ENCODE peak calls at places on chromosomes 1 and 21, in six cellular contexts. Q is CD8-positive, alpha-beta T cell; M is CD8-positive, alpha-beta memory T cell; S is stomach; V is left lung; Y is BJ. R is an unnamed sample.
A peak's percentile ranks its signal among the peaks of the same experiment; 100 is the strongest.

GRCh38 chr1:24248859-24249258 is 61.8 kb upstream of the IFNLR1 start:
- DNase-seq in Q (no peak), M (no peak), S (no peak), V (no peak), Y (no peak), R (no peak)

GRCh38 chr21:20661745-20662470 is 336.3 kb upstream of the NCAM2 start:
- DNase-seq in Q (no peak), M (no peak), S (no peak), V (no peak), Y (no peak), R (no peak)

GRCh38 chr1:97006044-97006676 is 284.6 kb downstream of the PTBP2 start:
- DNase-seq in Q (no peak), M (no peak), S (no peak), V (no peak), Y (peak; percentile 15), R (no peak)

GRCh38 chr1:93489756-93490155 is 41.8 kb downstream of the FNBP1L start:
- DNase-seq in Q (no peak), M (no peak), S (no peak), V (no peak), Y (no peak), R (no peak)

GRCh38 chr1:41682845-41683630 is 198.6 kb upstream of the EDN2 start:
- DNase-seq in Q (no peak), M (no peak), S (no peak), V (no peak), Y (no peak), R (no peak)

GRCh38 chr21:41282412-41282811 is 34.2 kb upstream of the FAM3B start:
- DNase-seq in Q (no peak), M (no peak), S (no peak), V (no peak), Y (no peak), R (no peak)

GRCh38 chr1:154971341-154971998 is 923 bp upstream of the SHC1 start:
- DNase-seq in Q (no peak), M (no peak), S (peak; percentile 50), V (no peak), Y (no peak), R (no peak)

GRCh38 chr1:89598450-89599331 is 34.2 kb upstream of the LRRC8C start:
- DNase-seq in Q (no peak), M (peak; percentile 38), S (no peak), V (no peak), Y (no peak), R (no peak)

GRCh38 chr1:56456426-56457101 is 122.8 kb downstream of the PLPP3 start:
- DNase-seq in Q (no peak), M (no peak), S (no peak), V (no peak), Y (no peak), R (no peak)

GRCh38 chr21:30194701-30195299 is 21.1 kb downstream of the CLDN8 start:
- DNase-seq in Q (no peak), M (no peak), S (no peak), V (no peak), Y (no peak), R (no peak)

GRCh38 chr1:194014004-194014403 is 827.6 kb upstream of the B3GALT2 start:
- DNase-seq in Q (no peak), M (no peak), S (no peak), V (no peak), Y (no peak), R (no peak)

GRCh38 chr1:169348356-169349036 is 19.1 kb downstream of the NME7 start:
- DNase-seq in Q (no peak), M (peak; percentile 45), S (no peak), V (no peak), Y (no peak), R (no peak)

GRCh38 chr1:147673401-147673800 is 3.1 kb upstream of the ACP6 start:
- DNase-seq in Q (no peak), M (no peak), S (no peak), V (no peak), Y (no peak), R (no peak)

GRCh38 chr1:107124705-107125104 is 16.1 kb upstream of the NTNG1 start:
- DNase-seq in Q (no peak), M (no peak), S (no peak), V (no peak), Y (no peak), R (no peak)

GRCh38 chr1:160205974-160206369 is 788 bp downstream of the PEA15 start:
- DNase-seq in Q (peak; percentile 11), M (peak; percentile 30), S (no peak), V (peak; percentile 54), Y (no peak), R (peak; percentile 52)

GRCh38 chr1:245378352-245379144 is 223.8 kb downstream of the KIF26B start:
- DNase-seq in Q (no peak), M (peak; percentile 27), S (no peak), V (no peak), Y (no peak), R (no peak)

GRCh38 chr1:183306317-183307042 is 111.7 kb downstream of the NMNAT2 start:
- DNase-seq in Q (no peak), M (no peak), S (no peak), V (no peak), Y (no peak), R (no peak)

GRCh38 chr21:34801519-34802132 is 132.8 kb downstream of the CLIC6 start:
- DNase-seq in Q (no peak), M (no peak), S (no peak), V (no peak), Y (no peak), R (no peak)

GRCh38 chr1:41322835-41323234 is 38.4 kb upstream of the FOXO6 start:
- DNase-seq in Q (no peak), M (no peak), S (peak; percentile 71), V (no peak), Y (no peak), R (no peak)

GRCh38 chr1:107532318-107532717 is 391.5 kb downstream of the NTNG1 start:
- DNase-seq in Q (no peak), M (no peak), S (peak; percentile 49), V (no peak), Y (no peak), R (no peak)

GRCh38 chr1:147851149-147851548 is 51.4 kb upstream of the GJA8 start:
- DNase-seq in Q (no peak), M (no peak), S (no peak), V (no peak), Y (no peak), R (no peak)

GRCh38 chr1:183097438-183098051 is 74.3 kb downstream of the LAMC1 start:
- DNase-seq in Q (no peak), M (no peak), S (no peak), V (no peak), Y (no peak), R (no peak)

GRCh38 chr1:93567255-93567918 is 114.2 kb downstream of the BCAR3 start:
- DNase-seq in Q (no peak), M (no peak), S (no peak), V (no peak), Y (peak; percentile 69), R (no peak)

GRCh38 chr1:94894630-94895029 is 32.3 kb downstream of the CNN3 start:
- DNase-seq in Q (no peak), M (no peak), S (no peak), V (no peak), Y (no peak), R (no peak)

GRCh38 chr1:151311589-151312331 is 15.5 kb downstream of the PI4KB start:
- DNase-seq in Q (peak; percentile 55), M (no peak), S (peak; percentile 67), V (peak; percentile 81), Y (peak; percentile 97), R (peak; percentile 36)

GRCh38 chr1:107863342-107863741 is 101.6 kb downstream of the VAV3 start:
- DNase-seq in Q (no peak), M (no peak), S (no peak), V (no peak), Y (no peak), R (no peak)

GRCh38 chr1:16074217-16074616 is 766 bp upstream of the FAM131C start:
- DNase-seq in Q (no peak), M (no peak), S (no peak), V (no peak), Y (no peak), R (no peak)

DNA sequence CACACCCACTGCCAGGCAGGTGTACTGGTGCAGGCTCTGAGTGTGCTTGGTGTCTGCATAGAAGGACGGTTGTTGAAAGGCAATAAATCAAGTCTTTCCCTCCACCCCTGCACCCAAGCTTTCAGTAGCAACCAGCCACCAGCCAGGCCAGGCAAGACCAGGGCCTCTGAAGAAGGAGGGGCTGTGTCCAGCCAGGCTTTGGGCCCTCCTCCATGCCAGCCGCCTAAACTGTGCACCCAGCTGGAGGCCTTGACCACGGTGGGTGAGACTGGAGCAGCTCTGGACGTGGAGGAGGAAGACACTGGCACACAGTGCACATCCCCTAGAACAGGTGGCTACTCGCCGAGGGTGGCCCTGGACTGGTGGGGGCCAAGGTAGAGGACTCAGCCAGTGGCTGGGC is 4.9 kb downstream of the OLIG2 start:
- DNase-seq in Q (no peak), M (no peak), S (no peak), V (no peak), Y (no peak), R (no peak)
- H3K27me3 ChIP-seq in Q (peaks cover 37% of the 10 kb centered on the region), M (peaks cover 47% of the 10 kb centered on the region), S (peaks cover 100% of the 10 kb centered on the region), V (peaks cover 100% of the 10 kb centered on the region), Y (peaks cover 65% of the 10 kb centered on the region), R (peaks cover 78% of the 10 kb centered on the region)

DNA sequence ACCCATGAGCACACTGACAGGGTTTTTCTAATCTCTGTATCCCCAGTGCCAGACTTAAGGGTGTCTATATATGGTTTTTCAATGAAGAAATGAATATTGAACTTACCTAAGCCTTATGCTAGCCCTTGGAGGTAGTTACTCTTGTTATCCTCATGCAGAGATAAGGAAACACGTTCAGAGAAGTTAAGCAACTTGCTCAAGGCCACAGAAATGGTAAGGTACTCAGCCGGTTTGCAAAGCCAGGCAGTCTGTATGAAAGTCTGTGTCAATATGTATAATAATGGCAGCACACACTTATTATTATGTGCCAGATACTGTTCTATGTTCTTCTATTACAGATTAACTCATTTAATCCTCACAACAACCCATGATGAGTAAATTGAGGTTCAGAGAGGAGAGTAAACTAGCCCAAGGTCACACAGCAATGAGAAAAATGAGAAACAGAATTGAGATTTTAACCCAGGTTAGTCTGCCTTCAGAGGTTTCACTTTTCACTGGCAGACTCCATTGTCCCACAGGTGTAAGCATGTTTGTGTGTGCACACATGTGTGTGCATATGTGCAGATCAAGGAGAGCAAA is 54.6 kb upstream of the CSF3R start:
- DNase-seq in Q (no peak), M (no peak), S (no peak), V (no peak), Y (no peak), R (no peak)
- H3K27me3 ChIP-seq in Q (no peaks in the 10 kb centered on the region), M (no peaks in the 10 kb centered on the region), S (no peaks in the 10 kb centered on the region), V (peaks cover 32% of the 10 kb centered on the region), Y (peaks cover 3% of the 10 kb centered on the region), R (peaks cover 4% of the 10 kb centered on the region)

GRCh38 chr1:165355221-165355976 is 1.1 kb downstream of the LMX1A start:
- DNase-seq in Q (no peak), M (no peak), S (no peak), V (no peak), Y (no peak), R (no peak)
- H3K27me3 ChIP-seq in Q (no peaks in the 10 kb centered on the region), M (peaks cover 35% of the 10 kb centered on the region), S (peaks cover 72% of the 10 kb centered on the region), V (peaks cover 100% of the 10 kb centered on the region), Y (peaks cover 34% of the 10 kb centered on the region), R (peaks cover 85% of the 10 kb centered on the region)

GRCh38 chr1:109705411-109705810 is 6.6 kb upstream of the GSTM5 start:
- DNase-seq in Q (no peak), M (no peak), S (peak; percentile 63), V (no peak), Y (no peak), R (no peak)
- H3K27me3 ChIP-seq in Q (no peaks in the 10 kb centered on the region), M (no peaks in the 10 kb centered on the region), S (no peaks in the 10 kb centered on the region), V (no peaks in the 10 kb centered on the region), Y (no peaks in the 10 kb centered on the region), R (no peaks in the 10 kb centered on the region)

R was measured in CD4-positive, alpha-beta T cell.